ENCODE peak calls at places on chromosomes 4 and X, in eight cellular contexts. O is left ventricle myocardium inferior; K is tibial artery; H is thoracic aorta; X is naive thymus-derived CD4-positive, alpha-beta T cell; R is PC-3; Z is suprapubic skin; I is mesenchymal stem cell. W is an unnamed sample.

GRCh38 chrX:7107968-7108480 is 39.5 kb upstream of the STS start:
- DNase-seq in O (no peak), K (no peak), H (no peak), X (no peak), R (no peak), Z (no peak), I (no peak), W (no peak)

GRCh38 chrX:51487960-51488267 is 8.5 kb downstream of the NUDT11 start:
- DNase-seq in O (no peak), K (no peak), H (no peak), X (no peak), R (no peak), Z (no peak), I (no peak), W (no peak)

GRCh38 chr4:100590308-100590707 is 72.5 kb upstream of the EMCN start:
- DNase-seq in O (no peak), K (no peak), H (no peak), X (no peak), R (no peak), Z (no peak), I (peak; percentile 6), W (no peak)

GRCh38 chrX:45353462-45353861 is 152.8 kb upstream of the DIPK2B start:
- DNase-seq in O (no peak), K (no peak), H (no peak), X (no peak), R (no peak), Z (no peak), I (no peak), W (no peak)

GRCh38 chr4:180860136-180860720 is 1383.0 kb upstream of the TENM3 start:
- DNase-seq in O (no peak), K (no peak), H (no peak), X (no peak), R (no peak), Z (no peak), I (no peak), W (no peak)

GRCh38 chr4:105548483-105548882 is 3.9 kb upstream of the ARHGEF38 start:
- DNase-seq in O (no peak), K (no peak), H (no peak), X (no peak), R (peak; percentile 73), Z (no peak), I (peak; percentile 14), W (no peak)

GRCh38 chrX:52923781-52924241 is 26.7 kb downstream of the FAM156B start:
- DNase-seq in O (peak; percentile 32), K (peak; percentile 65), H (no peak), X (no peak), R (peak; percentile 61), Z (no peak), I (peak; percentile 43), W (no peak)

GRCh38 chrX:15546745-15547144 is 46.1 kb downstream of the BMX start:
- DNase-seq in O (no peak), K (no peak), H (no peak), X (no peak), R (no peak), Z (no peak), I (peak; percentile 10), W (no peak)

GRCh38 chr4:52917836-52918235 is 55.7 kb downstream of the RASL11B start:
- DNase-seq in O (no peak), K (no peak), H (no peak), X (no peak), R (no peak), Z (no peak), I (no peak), W (no peak)

GRCh38 chr4:186472948-186473347 is 82.4 kb downstream of the MTNR1A start:
- DNase-seq in O (no peak), K (no peak), H (no peak), X (no peak), R (peak; percentile 52), Z (no peak), I (peak; percentile 33), W (no peak)

GRCh38 chrX:150934453-150934852 is 36.0 kb upstream of the CD99L2 start:
- DNase-seq in O (no peak), K (no peak), H (no peak), X (no peak), R (peak; percentile 60), Z (no peak), I (no peak), W (peak; percentile 29)

GRCh38 chr4:176001171-176002006 is 64.3 kb upstream of the WDR17 start:
- DNase-seq in O (no peak), K (no peak), H (no peak), X (no peak), R (no peak), Z (no peak), I (peak; percentile 58), W (peak; percentile 28)

GRCh38 chr4:74098628-74098995 is 383 bp downstream of the CXCL2 start:
- DNase-seq in O (peak; percentile 18), K (peak; percentile 70), H (no peak), X (peak; percentile 6), R (no peak), Z (no peak), I (peak; percentile 62), W (no peak)

GRCh38 chr4:56466910-56467283 is 520 bp upstream of the SRP72 start:
- DNase-seq in O (no peak), K (no peak), H (no peak), X (no peak), R (peak; percentile 19), Z (no peak), I (no peak), W (no peak)

GRCh38 chr4:93788712-93789111 is 39.8 kb upstream of the ATOH1 start:
- DNase-seq in O (no peak), K (no peak), H (no peak), X (no peak), R (peak; percentile 51), Z (no peak), I (peak; percentile 6), W (no peak)

GRCh38 chr4:150389896-150390530 is 191.9 kb upstream of the MAB21L2 start:
- DNase-seq in O (no peak), K (no peak), H (no peak), X (no peak), R (no peak), Z (no peak), I (peak; percentile 68), W (no peak)

GRCh38 chrX:41087219-41087618 is 2.0 kb downstream of the USP9X start:
- DNase-seq in O (no peak), K (no peak), H (no peak), X (no peak), R (peak; percentile 5), Z (no peak), I (no peak), W (no peak)

GRCh38 chrX:41084360-41085104 is 713 bp upstream of the USP9X start:
- DNase-seq in O (peak; percentile 95), K (peak; percentile 97), H (peak; percentile 93), X (peak; percentile 89), R (peak; percentile 91), Z (peak; percentile 96), I (peak; percentile 96), W (peak; percentile 99)

GRCh38 chrX:41086627-41086932 is 1.3 kb downstream of the USP9X start:
- DNase-seq in O (no peak), K (no peak), H (no peak), X (no peak), R (peak; percentile 7), Z (no peak), I (no peak), W (no peak)

GRCh38 chrX:41085105-41085882 is at the start of gene USP9X:
- DNase-seq in O (peak; percentile 88), K (peak; percentile 94), H (peak; percentile 63), X (peak; percentile 70), R (peak; percentile 78), Z (peak; percentile 91), I (peak; percentile 88), W (peak; percentile 95)

DNA sequence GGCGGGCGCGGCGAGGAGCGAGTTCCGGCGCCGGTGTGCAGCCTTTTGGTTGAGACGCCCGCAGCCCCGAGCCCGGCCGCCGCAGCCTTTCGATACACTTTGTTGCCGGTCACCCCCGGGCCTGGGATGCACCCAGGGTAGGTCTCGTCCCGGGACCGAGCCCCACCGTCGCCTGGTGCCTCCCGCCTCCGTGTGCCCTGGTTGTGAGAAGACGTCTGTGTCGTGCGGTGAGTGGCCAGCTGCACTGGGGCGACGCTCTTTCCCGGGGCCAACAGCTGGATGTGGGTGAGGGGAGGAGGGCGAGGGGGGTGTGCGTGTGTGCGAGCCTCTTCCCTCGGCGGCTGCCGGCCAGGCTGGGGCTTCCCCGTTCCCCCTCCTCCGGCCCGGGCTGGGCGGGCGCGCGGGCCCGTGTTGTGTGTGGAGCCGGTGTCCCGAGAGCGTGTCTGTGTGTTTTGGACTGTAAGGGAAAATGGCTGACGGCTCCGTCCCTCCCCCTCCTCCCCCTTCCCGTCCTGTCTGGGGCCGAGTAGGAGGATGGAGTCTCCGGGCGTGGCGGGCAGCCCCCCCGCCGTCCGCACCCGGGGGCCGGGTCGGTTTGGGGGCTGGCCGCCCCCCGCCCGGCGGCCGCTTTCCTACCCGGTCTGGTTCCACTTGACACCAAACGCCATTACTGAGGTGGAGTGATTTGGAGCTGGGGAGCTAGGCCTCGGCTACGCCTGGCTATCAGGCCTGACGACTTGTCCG is 810 bp downstream of the USP9X start:
- DNase-seq in O (peak; percentile 45), K (peak; percentile 82), H (no peak), X (peak; percentile 12), R (peak; percentile 51), Z (peak; percentile 80), I (peak; percentile 62), W (peak; percentile 60)
- H3K27ac ChIP-seq in O (peak overlapping the region; percentile 99), K (peak overlapping the region; percentile 97), H (peak overlapping the region; percentile 96), X (peak overlapping the region; percentile 99), R (peak overlapping the region; percentile 98), Z (peak overlapping the region; percentile 94), I (peak overlapping the region; percentile 94), W (peak overlapping the region; percentile 94)

DNA sequence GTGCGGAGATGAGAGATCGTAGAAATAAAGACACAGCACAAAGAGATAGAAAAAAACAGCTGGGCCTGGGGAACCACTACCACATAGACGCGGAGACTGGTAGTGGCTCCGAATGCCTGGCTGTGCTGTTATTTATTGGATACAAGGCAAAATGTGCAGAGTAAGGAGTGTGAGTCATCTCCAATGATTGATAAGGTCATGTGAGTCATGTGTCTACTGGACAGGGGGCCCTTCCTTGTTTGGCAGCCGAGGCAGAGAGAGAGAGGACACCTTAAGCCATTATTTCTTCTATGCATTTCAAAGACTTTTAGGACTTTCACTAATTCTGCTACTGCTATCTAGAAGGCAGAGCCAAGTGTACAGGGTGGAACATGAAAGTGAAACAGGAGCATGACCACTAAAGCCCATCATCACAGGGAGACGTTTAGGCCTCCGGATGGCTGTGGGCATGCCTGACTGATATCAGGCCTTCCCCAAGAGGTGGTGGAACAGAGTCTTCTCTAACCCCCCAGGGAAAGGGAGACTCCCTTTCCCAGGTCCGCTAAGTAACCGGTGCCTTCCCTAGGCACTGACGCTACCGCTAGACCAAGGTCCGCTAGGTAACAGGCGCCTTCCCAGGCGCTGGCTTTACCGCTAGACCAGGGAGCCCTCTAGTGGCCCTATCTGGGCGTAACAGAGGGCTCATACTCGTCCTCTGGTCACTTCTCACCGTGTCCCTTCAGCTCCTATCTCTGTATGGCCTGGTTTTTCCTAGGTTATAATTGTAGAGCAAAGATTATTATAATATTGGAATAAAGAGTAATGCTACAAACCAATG is 921.5 kb upstream of the PCDH10 start:
- DNase-seq in O (no peak), K (no peak), H (no peak), X (no peak), R (peak; percentile 76), Z (no peak), I (peak; percentile 78), W (no peak)
- H3K4me3 ChIP-seq in O (peak overlapping the region; percentile 22), K (no peak overlapping the region), H (no peak overlapping the region), X (no peak overlapping the region), R (peak overlapping the region; percentile 62), Z (no peak overlapping the region), I (peak overlapping the region; percentile 50), W (no peak overlapping the region)

GRCh38 chr4:10112658-10113284 is 3.8 kb downstream of the WDR1 start:
- DNase-seq in O (no peak), K (no peak), H (no peak), X (no peak), R (no peak), Z (no peak), I (no peak), W (no peak)
- H3K4me1 ChIP-seq in O (peaks cover 92% of the 10 kb centered on the region), K (peaks cover 79% of the 10 kb centered on the region), H (peaks cover 83% of the 10 kb centered on the region), X (peaks cover 79% of the 10 kb centered on the region), R (peaks cover 49% of the 10 kb centered on the region), Z (peaks cover 75% of the 10 kb centered on the region), I (peaks cover 44% of the 10 kb centered on the region), W (peaks cover 11% of the 10 kb centered on the region)

GRCh38 chr4:118756958-118757357 is 71.8 kb downstream of the METTL14 start:
- DNase-seq in O (no peak), K (no peak), H (no peak), X (no peak), R (no peak), Z (no peak), I (no peak), W (no peak)
- H3K27ac ChIP-seq in O (peak overlapping the region; percentile 89), K (peak overlapping the region; percentile 84), H (peak overlapping the region; percentile 83), X (no peak overlapping the region), R (no peak overlapping the region), Z (no peak overlapping the region), I (no peak overlapping the region), W (peak overlapping the region; percentile 97)